ENCODE peak calls at places on chromosomes 1 and 21, in four cellular contexts. H is brain microvascular endothelial cell, F is NB4, E is fibroblast of mammary gland. R is an unnamed sample.

GRCh38 chr1:114077188-114077587 is 76.5 kb downstream of the SYT6 start:
- DNase-seq in E (no peak), F (no peak), H (no peak), R (no peak)

GRCh38 chr1:64163972-64164371 is 39.5 kb upstream of the UBE2U start:
- DNase-seq in E (peak; percentile 68), F (no peak), H (no peak), R (peak; percentile 63)

GRCh38 chr1:94617957-94618739 is 76.6 kb upstream of the F3 start:
- DNase-seq in H (no peak), E (no peak), F (no peak), R (no peak)

GRCh38 chr1:87134625-87135024 is 194.1 kb upstream of the LMO4 start:
- DNase-seq in H (no peak), E (no peak), F (no peak), R (no peak)

GRCh38 chr1:5099558-5099957 is 445.1 kb downstream of the AJAP1 start:
- DNase-seq in F (no peak), E (no peak), H (no peak), R (no peak)

GRCh38 chr1:55575571-55576279 is 360.6 kb upstream of the USP24 start:
- DNase-seq in E (no peak), H (no peak), F (no peak), R (no peak)

GRCh38 chr1:3163356-3163755 is 94.4 kb downstream of the PRDM16 start:
- DNase-seq in E (no peak), F (no peak), H (no peak), R (no peak)

GRCh38 chr1:58982259-58982998 is 198.6 kb upstream of the JUN start:
- DNase-seq in E (peak; percentile 62), F (no peak), H (no peak), R (peak; percentile 60)

GRCh38 chr1:75693551-75693950 is 31.0 kb upstream of the ACADM start:
- DNase-seq in F (no peak), H (no peak), E (no peak), R (no peak)

GRCh38 chr1:108051625-108052382 is 86.8 kb upstream of the VAV3 start:
- DNase-seq in F (no peak), H (no peak), E (no peak), R (no peak)

GRCh38 chr1:181504294-181505115 is 21.2 kb downstream of the CACNA1E start:
- DNase-seq in H (peak; percentile 7), F (peak; percentile 91), E (peak; percentile 25), R (no peak)

GRCh38 chr1:215731699-215732098 is 164.6 kb downstream of the KCTD3 start:
- DNase-seq in H (no peak), F (no peak), E (peak; percentile 8), R (no peak)

GRCh38 chr1:119808972-119809550 is 2.2 kb downstream of the REG4 start:
- DNase-seq in E (peak; percentile 68), H (peak; percentile 58), F (peak; percentile 75), R (peak; percentile 72)

GRCh38 chr1:181849071-181849470 is 212.4 kb downstream of the ZNF648 start:
- DNase-seq in F (no peak), E (no peak), H (no peak), R (no peak)

GRCh38 chr1:94398356-94398755 is 19.8 kb upstream of the ABCD3 start:
- DNase-seq in H (peak; percentile 67), E (no peak), F (no peak), R (peak; percentile 29)

GRCh38 chr21:34952701-34953100 is 96.4 kb downstream of the RUNX1 start:
- DNase-seq in E (no peak), F (no peak), H (no peak), R (no peak)

GRCh38 chr1:36115200-36115669 is 9.8 kb downstream of the COL8A2 start:
- DNase-seq in E (peak; percentile 54), F (no peak), H (peak; percentile 50), R (peak; percentile 93)

GRCh38 chr1:193240609-193241008 is 54.2 kb upstream of the B3GALT2 start:
- DNase-seq in H (no peak), F (no peak), E (no peak), R (no peak)

GRCh38 chr1:29388170-29388569 is 151.8 kb downstream of the PTPRU start:
- DNase-seq in E (no peak), H (no peak), F (no peak), R (no peak)

GRCh38 chr1:56291374-56291841 is 288.0 kb downstream of the PLPP3 start:
- DNase-seq in E (no peak), H (no peak), F (no peak), R (no peak)

GRCh38 chr1:244445320-244446181 is 6.2 kb downstream of the ADSS2 start:
- DNase-seq in H (no peak), E (no peak), F (no peak), R (no peak)

DNA sequence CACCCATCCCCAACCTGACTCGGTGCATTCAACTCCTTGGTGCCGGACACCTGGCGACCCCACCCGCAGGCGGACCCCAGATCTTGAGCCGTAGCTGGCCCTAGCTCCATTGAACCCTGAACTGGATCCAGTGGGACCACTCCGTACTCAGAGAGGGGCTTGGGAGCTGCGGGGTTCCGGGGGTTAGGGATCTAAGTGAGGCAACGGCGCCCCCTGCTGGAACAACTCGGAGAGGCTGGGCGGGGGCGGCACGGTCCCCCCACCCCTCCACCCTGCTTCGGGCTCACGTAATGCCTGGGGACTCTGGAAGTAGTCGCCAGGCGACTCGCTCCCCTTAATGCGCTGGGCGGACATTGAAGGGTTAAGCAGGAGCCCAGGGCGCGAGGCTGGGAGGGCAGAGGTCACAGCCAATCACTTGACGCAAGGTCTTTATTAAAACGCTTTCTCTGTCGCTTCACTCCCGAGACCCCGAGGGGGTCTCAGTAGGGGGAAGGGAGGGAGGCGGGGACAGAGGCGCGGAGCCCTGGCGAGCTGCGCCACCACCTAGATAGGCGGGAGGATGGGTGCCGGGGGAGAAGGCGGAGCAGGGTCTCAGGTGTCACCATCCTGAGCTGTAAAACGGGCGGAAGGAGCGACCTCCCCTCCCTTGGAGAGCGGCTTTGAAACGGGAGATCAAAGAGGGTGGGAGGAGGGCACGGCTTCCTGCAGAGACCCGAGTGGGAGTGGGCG is 699 bp upstream of the CRABP2 start:
- DNase-seq in H (no peak), F (peak; percentile 67), E (peak; percentile 67), R (peak; percentile 39)
- H3K4me3 ChIP-seq in H (peak overlapping the region; percentile 40), F (no peak overlapping the region), E (peak overlapping the region; percentile 43), R (peak overlapping the region; percentile 41)

GRCh38 chr1:240691521-240692338 is 79.8 kb upstream of the GREM2 start:
- DNase-seq in E (peak; percentile 75), H (peak; percentile 24), F (peak; percentile 11), R (peak; percentile 61)
- TF ChIP-seq CTCF in E (peak; percentile 98), H (peak; percentile 88), F (peak; percentile 41), R (peak; percentile 87)

DNA sequence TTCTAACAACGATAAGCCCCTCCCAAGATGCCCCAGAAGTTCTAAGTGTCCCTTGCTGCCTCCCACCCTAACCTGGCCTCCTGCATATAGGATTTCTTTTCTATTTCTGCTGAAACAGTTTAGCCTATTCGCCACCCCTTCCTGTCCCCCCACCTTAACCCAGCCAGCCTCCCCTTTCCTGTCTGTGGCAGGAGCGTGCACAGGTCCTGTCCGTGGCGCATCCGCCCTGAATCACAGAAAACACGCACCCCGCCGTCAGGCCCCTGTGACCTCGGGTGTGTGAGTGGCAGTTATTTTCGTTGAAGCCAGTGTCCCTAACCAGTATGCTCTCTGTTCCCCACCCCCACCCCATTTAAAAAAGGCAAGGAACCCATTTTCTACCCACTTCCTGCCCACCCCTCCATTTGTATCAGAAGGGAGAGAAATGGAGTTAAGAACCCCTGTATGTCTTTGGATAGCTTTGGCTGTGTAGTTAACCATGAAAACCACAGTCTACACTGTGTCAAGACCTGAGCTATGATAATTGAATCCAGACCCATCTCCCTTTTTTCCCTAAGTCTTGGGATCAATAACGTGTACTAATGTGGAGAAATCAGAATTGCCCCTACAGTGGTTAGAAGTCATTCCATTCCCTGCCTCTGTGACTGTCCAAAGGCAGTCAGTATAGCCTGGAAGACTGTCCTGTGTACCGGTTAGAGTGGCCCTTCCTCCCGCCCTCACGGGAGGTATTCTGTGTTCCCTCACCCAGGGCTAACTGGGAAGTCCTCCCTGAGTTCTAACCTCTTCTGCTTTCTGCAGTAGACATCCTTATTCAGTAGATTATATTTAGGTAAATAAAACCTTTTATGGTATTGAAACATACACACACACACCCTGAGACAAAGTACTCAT is 1.8 kb downstream of the PLEKHO1 start:
- DNase-seq in E (peak; percentile 58), H (no peak), F (peak; percentile 73), R (no peak)
- H3K4me3 ChIP-seq in E (peak overlapping the region; percentile 70), H (peak overlapping the region; percentile 80), F (peak overlapping the region; percentile 81), R (peak overlapping the region; percentile 72)

DNA sequence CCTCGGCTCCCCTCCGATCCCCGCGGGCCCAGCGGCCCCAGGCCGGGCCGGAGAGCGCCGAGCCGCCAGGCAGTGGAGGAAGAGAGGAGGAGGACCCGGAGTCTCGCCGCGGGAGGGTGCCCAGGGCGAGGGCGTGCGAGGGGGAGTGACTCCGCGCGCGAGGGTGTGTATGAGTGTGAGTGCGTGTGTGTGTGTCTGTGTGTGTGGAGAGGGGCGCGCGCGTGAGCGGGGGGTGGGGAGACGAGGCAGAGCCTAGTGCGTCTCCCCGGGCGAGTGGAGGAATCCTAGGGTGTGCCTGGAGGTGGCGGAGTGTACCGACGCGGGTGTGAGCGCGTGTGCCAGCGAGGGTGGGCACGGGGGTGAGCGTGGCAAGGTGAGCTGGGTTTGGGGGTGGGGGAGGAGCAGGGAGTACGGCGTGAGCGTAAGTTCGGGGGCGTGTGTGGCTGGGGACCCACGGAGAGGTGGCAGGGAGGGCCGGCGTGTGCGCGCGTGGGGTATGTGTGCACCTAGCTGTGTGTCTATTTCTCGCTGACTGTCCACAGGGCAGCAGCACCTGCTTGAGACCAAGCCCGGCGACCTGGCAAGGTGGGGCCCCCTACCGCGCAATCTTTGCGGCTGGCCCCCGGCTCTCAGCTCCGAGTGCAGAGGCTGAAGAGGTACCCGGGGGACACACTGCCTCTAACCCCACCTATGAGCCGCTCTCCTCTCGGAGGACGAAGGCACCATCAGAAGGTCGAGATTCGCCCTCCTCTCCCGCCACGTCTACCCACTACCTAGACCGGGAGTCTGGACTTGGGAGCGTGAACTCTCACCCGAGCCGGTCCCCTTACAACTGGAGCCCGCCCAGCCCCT is 784 bp upstream of the KCND3 start:
- DNase-seq in H (no peak), F (no peak), E (no peak), R (no peak)
- TF ChIP-seq CTCF in H (no peak), F (no peak), E (no peak), R (no peak)

GRCh38 chr1:185694081-185694480 is 40.1 kb upstream of the HMCN1 start:
- DNase-seq in F (peak; percentile 26), E (no peak), H (peak; percentile 9), R (no peak)
- H3K4me3 ChIP-seq in F (no peak overlapping the region), E (no peak overlapping the region), H (no peak overlapping the region), R (no peak overlapping the region)

GRCh38 chr1:160625321-160625720 is 21.5 kb downstream of the SLAMF1 start:
- DNase-seq in E (no peak), F (no peak), H (no peak), R (no peak)
- TF ChIP-seq CTCF in E (no peak), F (no peak), H (no peak), R (no peak)

GRCh38 chr1:229127301-229127700 is 143.6 kb upstream of the RAB4A start:
- DNase-seq in E (peak; percentile 14), H (peak; percentile 10), F (peak; percentile 76), R (peak; percentile 8)
- H3K4me3 ChIP-seq in E (no peak overlapping the region), H (no peak overlapping the region), F (no peak overlapping the region), R (no peak overlapping the region)

DNA sequence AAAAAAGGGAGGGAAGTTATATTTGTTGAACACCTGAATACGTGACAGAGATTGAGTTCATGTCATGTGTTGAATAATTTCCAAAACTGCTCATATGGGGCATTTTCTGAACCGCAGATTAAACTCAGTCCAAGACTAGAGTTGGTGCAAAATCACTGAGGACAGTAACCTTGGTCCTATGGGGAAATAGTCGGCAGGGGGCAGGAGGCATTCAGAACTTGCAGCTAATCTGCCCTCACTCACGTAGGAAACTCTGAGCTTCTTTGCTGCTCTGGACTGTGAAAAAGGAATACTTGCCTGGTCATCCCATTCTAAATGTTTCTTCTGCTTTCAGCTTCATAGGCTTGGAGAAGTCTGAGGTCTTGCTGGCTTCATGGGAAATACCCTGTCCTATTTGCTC is 228.3 kb upstream of the ZP4 start:
- DNase-seq in H (no peak), F (no peak), E (no peak), R (no peak)
- TF ChIP-seq CTCF in H (no peak), F (no peak), E (no peak), R (no peak)

R was measured in astrocyte of the spinal cord.